ENCODE peak calls at places on chromosomes 1 and 21, in seven cellular contexts. Z is tibial nerve, O is IMR-90, M is endothelial cell of umbilical vein, N is suprapubic skin, V is spleen, Q is GM12891. D is an unnamed sample.

GRCh38 chr1:153422450-153423068 is 6.2 kb downstream of the S100A7A start:
- DNase-seq in O (peak; percentile 64), V (peak; percentile 83), Q (peak; percentile 27), Z (peak; percentile 75), M (peak; percentile 70), N (no peak), D (peak; percentile 22)

GRCh38 chr21:37546949-37547614 is 180.5 kb downstream of the DYRK1A start:
- DNase-seq in M (peak; percentile 86), Z (no peak), Q (no peak), N (no peak), V (no peak), O (no peak), D (no peak)

GRCh38 chr1:160399544-160400283 is 650 bp upstream of the VANGL2 start:
- DNase-seq in M (no peak), Z (no peak), N (no peak), V (no peak), O (no peak), Q (no peak), D (no peak)

GRCh38 chr1:203100163-203100867 is 14.5 kb upstream of the MYOG start:
- DNase-seq in V (no peak), M (no peak), Z (no peak), O (no peak), N (no peak), Q (no peak), D (no peak)

GRCh38 chr1:119314001-119314796 is 54.4 kb upstream of the HAO2 start:
- DNase-seq in Q (no peak), O (no peak), M (no peak), Z (no peak), V (no peak), N (no peak), D (no peak)

GRCh38 chr1:108670131-108670773 is 9.4 kb upstream of the HENMT1 start:
- DNase-seq in Q (no peak), M (no peak), Z (no peak), N (no peak), O (no peak), V (no peak), D (no peak)

GRCh38 chr1:93608188-93609109 is 73.2 kb downstream of the BCAR3 start:
- DNase-seq in Z (no peak), O (peak; percentile 31), N (no peak), V (no peak), Q (peak; percentile 16), M (peak; percentile 89), D (no peak)

GRCh38 chr1:78003882-78004718 is 639 bp upstream of the DNAJB4 start:
- DNase-seq in O (peak; percentile 83), N (no peak), Q (peak; percentile 20), V (peak; percentile 78), Z (peak; percentile 38), M (peak; percentile 79), D (no peak)

GRCh38 chr21:17585875-17586450 is 26.7 kb downstream of the BTG3 start:
- DNase-seq in O (peak; percentile 62), V (no peak), M (peak; percentile 56), Z (peak; percentile 42), N (no peak), Q (no peak), D (peak; percentile 26)

GRCh38 chr1:160607051-160608032 is 28.0 kb upstream of the CD84 start:
- DNase-seq in Q (no peak), N (no peak), Z (peak; percentile 36), V (no peak), M (peak; percentile 70), O (peak; percentile 77), D (peak; percentile 45)

GRCh38 chr1:204503122-204503912 is 8.7 kb upstream of the PIK3C2B start:
- DNase-seq in V (no peak), M (peak; percentile 89), Q (no peak), Z (peak; percentile 90), O (peak; percentile 74), N (no peak), D (peak; percentile 27)

GRCh38 chr1:203557390-203557789 is 63.4 kb downstream of the OPTC start:
- DNase-seq in V (no peak), Z (no peak), M (no peak), Q (no peak), O (peak; percentile 83), N (no peak), D (peak; percentile 59)

GRCh38 chr1:8540266-8540926 is 222.5 kb downstream of the SLC45A1 start:
- DNase-seq in Q (no peak), N (no peak), M (peak; percentile 67), O (peak; percentile 87), Z (no peak), V (no peak), D (no peak)

GRCh38 chr1:26723013-26723991 is 27.5 kb downstream of the ARID1A start:
- DNase-seq in M (peak; percentile 99), N (peak; percentile 85), O (peak; percentile 99), V (peak; percentile 86), Z (peak; percentile 76), Q (no peak), D (peak; percentile 47)

GRCh38 chr1:14095001-14095400 is 395.0 kb downstream of the PRDM2 start:
- DNase-seq in O (no peak), Z (no peak), V (no peak), M (no peak), Q (peak; percentile 13), N (no peak), D (peak; percentile 7)

GRCh38 chr1:44592208-44593145 is 81.8 kb downstream of the TMEM53 start:
- DNase-seq in N (no peak), Q (no peak), O (no peak), M (no peak), Z (no peak), V (peak; percentile 33), D (no peak)

GRCh38 chr1:6700853-6701436 is 671 bp downstream of the DNAJC11 start:
- DNase-seq in M (no peak), V (no peak), Q (no peak), N (peak; percentile 76), O (no peak), Z (no peak), D (no peak)

GRCh38 chr1:19139711-19140110 is 70.4 kb downstream of the UBR4 start:
- DNase-seq in Z (no peak), O (no peak), Q (no peak), V (no peak), M (no peak), N (no peak), D (no peak)

GRCh38 chr1:18145851-18146618 is 38.4 kb downstream of the IGSF21 start:
- DNase-seq in Z (no peak), V (peak; percentile 29), O (no peak), Q (no peak), M (no peak), N (no peak), D (no peak)

GRCh38 chr21:15430023-15430422 is 299.8 kb upstream of the USP25 start:
- DNase-seq in V (no peak), Q (no peak), O (no peak), M (no peak), Z (no peak), N (no peak), D (no peak)

GRCh38 chr1:8352471-8352845 is 34.5 kb downstream of the SLC45A1 start:
- DNase-seq in Q (no peak), M (no peak), O (no peak), Z (no peak), N (no peak), V (no peak), D (no peak)

GRCh38 chr1:36157115-36157903 is 1.3 kb downstream of the MAP7D1 start:
- DNase-seq in O (no peak), Q (no peak), M (no peak), N (no peak), Z (no peak), V (no peak), D (no peak)

GRCh38 chr1:207034998-207035397 is 2.4 kb upstream of the C1orf116 start:
- DNase-seq in M (no peak), N (no peak), Q (no peak), Z (no peak), O (peak; percentile 84), V (no peak), D (peak; percentile 40)

GRCh38 chr21:46468110-46468774 is 9.6 kb downstream of the DIP2A start:
- DNase-seq in M (no peak), V (no peak), O (no peak), N (no peak), Z (no peak), Q (no peak), D (no peak)
- TF ChIP-seq POLR2A in M (no peak), V (no peak), O (no peak), N (no peak), Z (no peak), Q (no peak), D (no peak)

GRCh38 chr1:30822006-30822405 is 64.4 kb upstream of the LAPTM5 start:
- DNase-seq in M (no peak), N (no peak), Q (no peak), Z (no peak), O (no peak), V (no peak), D (no peak)

GRCh38 chr1:30824736-30825429 is 67.3 kb upstream of the LAPTM5 start:
- DNase-seq in M (no peak), Q (no peak), O (no peak), Z (no peak), N (no peak), V (no peak), D (no peak)

GRCh38 chr1:30823627-30823968 is 66.0 kb upstream of the LAPTM5 start:
- DNase-seq in M (peak; percentile 12), Z (no peak), O (no peak), N (no peak), V (no peak), Q (no peak), D (no peak)

GRCh38 chr1:30822966-30823581 is 65.5 kb upstream of the LAPTM5 start:
- DNase-seq in Z (no peak), Q (no peak), O (no peak), M (no peak), N (no peak), V (no peak), D (no peak)

DNA sequence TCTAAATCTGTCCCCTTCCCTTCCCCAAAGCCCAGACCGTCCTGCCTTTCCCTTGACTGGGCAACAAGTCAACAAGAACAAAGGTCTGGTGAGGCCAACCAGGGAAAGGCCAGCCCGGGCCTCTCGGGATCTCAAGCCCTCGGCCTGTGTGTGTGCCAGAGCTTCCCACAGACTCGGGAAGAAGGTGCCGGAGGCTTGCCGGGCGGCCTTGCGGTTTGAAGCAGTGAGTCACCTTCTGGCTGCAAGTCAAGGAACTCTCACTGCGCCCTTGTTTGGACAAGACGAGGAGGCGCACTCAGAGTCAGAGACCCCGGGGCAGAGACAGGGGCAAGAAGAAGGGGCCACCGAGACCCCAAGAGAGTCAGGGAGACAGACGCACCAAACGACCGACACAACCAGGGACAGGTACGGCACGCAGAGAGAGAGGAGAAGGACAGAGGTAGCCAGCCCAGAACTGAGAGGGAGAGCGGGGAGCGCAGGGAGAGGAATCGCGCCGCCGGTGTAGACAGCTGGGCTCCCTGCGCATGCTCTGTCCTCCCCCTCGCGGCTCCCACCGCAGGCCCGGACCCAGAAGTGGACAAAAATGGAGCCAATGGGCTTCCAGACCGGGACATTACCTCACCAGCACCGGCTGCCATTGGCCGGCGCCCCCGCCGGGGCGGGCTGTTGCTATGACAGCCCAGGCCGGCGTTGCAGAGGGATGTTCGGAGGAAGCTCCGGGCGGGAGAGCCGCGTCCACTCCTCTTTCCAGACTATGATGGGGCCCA is 66.6 kb upstream of the LAPTM5 start:
- DNase-seq in Q (peak; percentile 96), M (peak; percentile 98), Z (peak; percentile 93), N (peak; percentile 96), O (peak; percentile 100), V (peak; percentile 90), D (peak; percentile 98)
- TF ChIP-seq POLR2A in Q (no peak), M (peak; percentile 73), Z (peak; percentile 27), N (no peak), O (peak; percentile 68), V (no peak), D (no peak)

GRCh38 chr1:236142358-236143103 is at the start of gene GPR137B:
- DNase-seq in Q (peak; percentile 82), V (peak; percentile 87), Z (peak; percentile 26), N (no peak), O (peak; percentile 54), M (peak; percentile 55), D (peak; percentile 94)
- TF ChIP-seq POLR2A in Q (peak; percentile 48), V (no peak), Z (no peak), N (no peak), O (no peak), M (no peak), D (peak; percentile 18)

GRCh38 chr21:41507521-41508414 is at the start of gene TMPRSS2:
- DNase-seq in O (no peak), Z (no peak), V (no peak), M (no peak), N (no peak), Q (no peak), D (no peak)
- TF ChIP-seq POLR2A in O (no peak), Z (no peak), V (no peak), M (no peak), N (no peak), Q (no peak), D (no peak)

D was measured in H54.